ENCODE peak calls at places on chromosomes 3 and 15, in ten cellular contexts. One of them, this sample, is unnamed. For H3K27me3 and H3K4me1, the result is how much of the 10 kb centered on the place peaks cover.

GRCh38 chr15:57245714-57246113 is 130.6 kb upstream of the CGNL1 start:
- DNase-seq in upper lobe of left lung: no peak
- DNase-seq in Peyer's patch: no peak
- DNase-seq in heart left ventricle: no peak
- DNase-seq in psoas muscle: no peak
- DNase-seq in body of pancreas: no peak
- DNase-seq in sigmoid colon: no peak
- DNase-seq in MM.1S: no peak
- DNase-seq in tibial artery: no peak
- DNase-seq in lung: no peak
- DNase-seq in this sample: no peak

GRCh38 chr3:93992211-93992610 is 12.3 kb downstream of the ARL13B start:
- DNase-seq in tibial artery: no peak
- DNase-seq in sigmoid colon: no peak
- DNase-seq in body of pancreas: no peak
- DNase-seq in MM.1S: no peak
- DNase-seq in upper lobe of left lung: no peak
- DNase-seq in psoas muscle: no peak
- DNase-seq in lung: no peak
- DNase-seq in heart left ventricle: no peak
- DNase-seq in Peyer's patch: no peak
- DNase-seq in this sample: no peak

GRCh38 chr3:46867550-46867898 is 4.3 kb upstream of the MYL3 start:
- DNase-seq in Peyer's patch: no peak
- DNase-seq in MM.1S: no peak
- DNase-seq in heart left ventricle: peak
- DNase-seq in upper lobe of left lung: peak
- DNase-seq in body of pancreas: peak
- DNase-seq in sigmoid colon: peak
- DNase-seq in lung: peak
- DNase-seq in psoas muscle: peak
- DNase-seq in tibial artery: peak
- DNase-seq in this sample: peak

GRCh38 chr3:186976802-186977201 is 46.5 kb downstream of the ST6GAL1 start:
- DNase-seq in Peyer's patch: no peak
- DNase-seq in psoas muscle: no peak
- DNase-seq in body of pancreas: no peak
- DNase-seq in heart left ventricle: no peak
- DNase-seq in MM.1S: no peak
- DNase-seq in upper lobe of left lung: no peak
- DNase-seq in lung: no peak
- DNase-seq in sigmoid colon: no peak
- DNase-seq in tibial artery: no peak
- DNase-seq in this sample: no peak

GRCh38 chr15:98083203-98083910 is 122.9 kb downstream of the ARRDC4 start:
- DNase-seq in psoas muscle: no peak
- DNase-seq in sigmoid colon: no peak
- DNase-seq in body of pancreas: peak
- DNase-seq in MM.1S: no peak
- DNase-seq in Peyer's patch: no peak
- DNase-seq in heart left ventricle: no peak
- DNase-seq in upper lobe of left lung: no peak
- DNase-seq in lung: no peak
- DNase-seq in tibial artery: no peak
- DNase-seq in this sample: no peak

GRCh38 chr3:65408531-65409181 is 630.1 kb downstream of the MAGI1 start:
- DNase-seq in upper lobe of left lung: no peak
- DNase-seq in body of pancreas: no peak
- DNase-seq in sigmoid colon: no peak
- DNase-seq in psoas muscle: no peak
- DNase-seq in MM.1S: no peak
- DNase-seq in heart left ventricle: no peak
- DNase-seq in Peyer's patch: no peak
- DNase-seq in tibial artery: no peak
- DNase-seq in lung: no peak
- DNase-seq in this sample: no peak

GRCh38 chr3:49721165-49721860 is 1.8 kb upstream of the AMIGO3 start:
- DNase-seq in MM.1S: no peak
- DNase-seq in lung: no peak
- DNase-seq in tibial artery: peak
- DNase-seq in Peyer's patch: peak
- DNase-seq in sigmoid colon: no peak
- DNase-seq in psoas muscle: no peak
- DNase-seq in body of pancreas: no peak
- DNase-seq in heart left ventricle: peak
- DNase-seq in upper lobe of left lung: no peak
- DNase-seq in this sample: no peak

GRCh38 chr3:126346466-126346865 is 10.7 kb downstream of the KLF15 start:
- DNase-seq in MM.1S: no peak
- DNase-seq in upper lobe of left lung: no peak
- DNase-seq in heart left ventricle: peak
- DNase-seq in psoas muscle: no peak
- DNase-seq in sigmoid colon: no peak
- DNase-seq in body of pancreas: no peak
- DNase-seq in Peyer's patch: no peak
- DNase-seq in tibial artery: peak
- DNase-seq in lung: no peak
- DNase-seq in this sample: peak

GRCh38 chr3:126752303-126753190 is 48.5 kb downstream of the CHCHD6 start:
- DNase-seq in lung: peak
- DNase-seq in tibial artery: peak
- DNase-seq in upper lobe of left lung: no peak
- DNase-seq in body of pancreas: peak
- DNase-seq in sigmoid colon: peak
- DNase-seq in Peyer's patch: peak
- DNase-seq in heart left ventricle: peak
- DNase-seq in MM.1S: peak
- DNase-seq in psoas muscle: peak
- DNase-seq in this sample: peak

GRCh38 chr15:35305031-35305555 is 220.0 kb upstream of the NANOGP8 start:
- DNase-seq in heart left ventricle: no peak
- DNase-seq in MM.1S: no peak
- DNase-seq in upper lobe of left lung: no peak
- DNase-seq in psoas muscle: no peak
- DNase-seq in sigmoid colon: no peak
- DNase-seq in lung: no peak
- DNase-seq in tibial artery: no peak
- DNase-seq in Peyer's patch: no peak
- DNase-seq in body of pancreas: no peak
- DNase-seq in this sample: no peak

GRCh38 chr3:38644662-38645053 is 4.8 kb downstream of the SCN5A start:
- DNase-seq in Peyer's patch: no peak
- DNase-seq in psoas muscle: no peak
- DNase-seq in MM.1S: no peak
- DNase-seq in body of pancreas: no peak
- DNase-seq in upper lobe of left lung: no peak
- DNase-seq in heart left ventricle: no peak
- DNase-seq in lung: no peak
- DNase-seq in sigmoid colon: peak
- DNase-seq in tibial artery: peak
- DNase-seq in this sample: no peak

GRCh38 chr3:94500146-94500545 is 437.3 kb downstream of the NSUN3 start:
- DNase-seq in sigmoid colon: no peak
- DNase-seq in MM.1S: no peak
- DNase-seq in Peyer's patch: no peak
- DNase-seq in upper lobe of left lung: no peak
- DNase-seq in psoas muscle: no peak
- DNase-seq in tibial artery: no peak
- DNase-seq in heart left ventricle: no peak
- DNase-seq in body of pancreas: no peak
- DNase-seq in lung: no peak
- DNase-seq in this sample: no peak

GRCh38 chr15:65382921-65383320 is 5.1 kb upstream of the IGDCC3 start:
- DNase-seq in tibial artery: no peak
- DNase-seq in psoas muscle: no peak
- DNase-seq in body of pancreas: no peak
- DNase-seq in upper lobe of left lung: no peak
- DNase-seq in MM.1S: no peak
- DNase-seq in lung: no peak
- DNase-seq in sigmoid colon: no peak
- DNase-seq in heart left ventricle: no peak
- DNase-seq in Peyer's patch: no peak
- DNase-seq in this sample: no peak

GRCh38 chr15:65379986-65380385 is 2.2 kb upstream of the IGDCC3 start:
- DNase-seq in upper lobe of left lung: no peak
- DNase-seq in heart left ventricle: no peak
- DNase-seq in psoas muscle: no peak
- DNase-seq in sigmoid colon: no peak
- DNase-seq in body of pancreas: no peak
- DNase-seq in tibial artery: no peak
- DNase-seq in MM.1S: no peak
- DNase-seq in lung: no peak
- DNase-seq in Peyer's patch: no peak
- DNase-seq in this sample: no peak

GRCh38 chr15:65383456-65383855 is 5.7 kb upstream of the IGDCC3 start:
- DNase-seq in tibial artery: no peak
- DNase-seq in body of pancreas: no peak
- DNase-seq in MM.1S: no peak
- DNase-seq in heart left ventricle: no peak
- DNase-seq in Peyer's patch: no peak
- DNase-seq in psoas muscle: peak
- DNase-seq in upper lobe of left lung: no peak
- DNase-seq in sigmoid colon: no peak
- DNase-seq in lung: no peak
- DNase-seq in this sample: no peak

GRCh38 chr15:65382146-65382491 is 4.3 kb upstream of the IGDCC3 start:
- DNase-seq in psoas muscle: no peak
- DNase-seq in upper lobe of left lung: no peak
- DNase-seq in tibial artery: no peak
- DNase-seq in sigmoid colon: no peak
- DNase-seq in heart left ventricle: no peak
- DNase-seq in MM.1S: no peak
- DNase-seq in Peyer's patch: no peak
- DNase-seq in body of pancreas: no peak
- DNase-seq in lung: no peak
- DNase-seq in this sample: no peak

DNA sequence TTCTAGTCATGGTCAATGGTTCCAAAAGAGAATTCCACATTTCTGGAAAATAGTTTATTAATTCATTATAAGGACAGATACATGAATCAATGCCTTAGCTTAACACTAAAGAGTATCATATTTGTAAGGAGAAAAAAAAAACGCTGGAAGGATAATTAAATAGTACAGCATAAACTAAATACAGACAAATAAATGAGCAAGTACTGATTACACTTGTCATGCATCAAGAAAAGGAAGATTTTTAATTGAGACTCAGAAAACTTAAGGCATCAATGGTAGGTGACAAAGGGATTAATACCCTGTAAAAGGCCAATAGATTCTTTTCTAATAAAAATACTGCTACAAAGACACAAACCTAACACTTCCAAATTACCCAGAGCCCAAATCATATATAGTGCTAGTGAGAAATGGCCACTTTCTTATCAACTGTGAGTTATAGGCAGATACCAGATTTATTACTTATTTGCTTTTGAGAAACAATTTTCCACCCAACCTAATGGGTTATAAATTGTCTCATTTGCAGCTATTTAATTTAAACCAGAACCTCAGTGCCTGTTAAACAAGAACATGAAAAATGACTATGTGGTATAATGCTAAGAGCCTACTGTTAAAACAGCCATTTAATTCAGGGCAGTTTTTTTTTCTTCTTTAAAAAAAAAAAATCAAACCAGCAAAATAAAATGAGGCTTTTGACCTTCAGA is 3.8 kb upstream of the IGDCC3 start:
- DNase-seq in body of pancreas: no peak
- DNase-seq in upper lobe of left lung: no peak
- DNase-seq in sigmoid colon: no peak
- DNase-seq in MM.1S: no peak
- DNase-seq in heart left ventricle: no peak
- DNase-seq in Peyer's patch: no peak
- DNase-seq in lung: no peak
- DNase-seq in tibial artery: no peak
- DNase-seq in psoas muscle: no peak
- DNase-seq in this sample: no peak
- H3K27me3 ChIP-seq in body of pancreas: under half
- H3K27me3 ChIP-seq in upper lobe of left lung: under half
- H3K27me3 ChIP-seq in sigmoid colon: under half
- H3K27me3 ChIP-seq in MM.1S: under half
- H3K27me3 ChIP-seq in heart left ventricle: under half
- H3K27me3 ChIP-seq in Peyer's patch: under half
- H3K27me3 ChIP-seq in lung: under half
- H3K27me3 ChIP-seq in tibial artery: under half
- H3K27me3 ChIP-seq in psoas muscle: under half
- H3K27me3 ChIP-seq in this sample: half or more

DNA sequence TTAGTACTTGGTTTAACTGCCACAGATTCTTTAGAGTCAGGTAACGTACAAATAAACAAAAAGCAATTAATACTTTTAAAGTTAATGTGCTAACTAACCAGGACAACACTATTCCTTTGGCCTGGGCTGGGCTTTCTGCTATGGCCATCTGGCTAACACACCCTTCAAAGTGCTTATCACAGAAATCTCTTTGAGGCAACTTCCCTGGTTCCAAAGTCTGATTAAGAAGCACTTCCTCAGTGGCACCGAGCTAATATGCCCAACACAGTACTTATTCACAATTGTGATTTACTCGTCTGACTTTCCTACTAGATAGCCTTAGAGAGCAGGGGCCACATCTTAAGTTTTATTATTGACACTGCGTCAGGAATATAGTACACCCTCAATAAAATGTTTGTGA is 191.4 kb downstream of the MEIS2 start:
- DNase-seq in sigmoid colon: no peak
- DNase-seq in upper lobe of left lung: no peak
- DNase-seq in psoas muscle: no peak
- DNase-seq in Peyer's patch: no peak
- DNase-seq in MM.1S: no peak
- DNase-seq in lung: no peak
- DNase-seq in body of pancreas: no peak
- DNase-seq in tibial artery: no peak
- DNase-seq in heart left ventricle: no peak
- DNase-seq in this sample: no peak
- H3K4me1 ChIP-seq in sigmoid colon: half or more
- H3K4me1 ChIP-seq in upper lobe of left lung: under half
- H3K4me1 ChIP-seq in psoas muscle: under half
- H3K4me1 ChIP-seq in Peyer's patch: under half
- H3K4me1 ChIP-seq in MM.1S: under half
- H3K4me1 ChIP-seq in lung: under half
- H3K4me1 ChIP-seq in body of pancreas: under half
- H3K4me1 ChIP-seq in tibial artery: under half
- H3K4me1 ChIP-seq in heart left ventricle: under half
- H3K4me1 ChIP-seq in this sample: under half

GRCh38 chr3:134505485-134505884 is 19.6 kb downstream of the CEP63 start:
- DNase-seq in psoas muscle: no peak
- DNase-seq in body of pancreas: no peak
- DNase-seq in tibial artery: no peak
- DNase-seq in lung: no peak
- DNase-seq in upper lobe of left lung: no peak
- DNase-seq in heart left ventricle: no peak
- DNase-seq in sigmoid colon: no peak
- DNase-seq in Peyer's patch: no peak
- DNase-seq in MM.1S: no peak
- DNase-seq in this sample: no peak
- TF ChIP-seq CTCF in psoas muscle: no peak
- TF ChIP-seq CTCF in body of pancreas: no peak
- TF ChIP-seq CTCF in tibial artery: no peak
- TF ChIP-seq CTCF in lung: no peak
- TF ChIP-seq CTCF in upper lobe of left lung: no peak
- TF ChIP-seq CTCF in heart left ventricle: no peak
- TF ChIP-seq CTCF in sigmoid colon: no peak
- TF ChIP-seq CTCF in Peyer's patch: no peak
- TF ChIP-seq CTCF in MM.1S: no peak
- TF ChIP-seq CTCF in this sample: no peak

GRCh38 chr15:52789008-52789600 is 1.0 kb downstream of the ONECUT1 start:
- DNase-seq in MM.1S: no peak
- DNase-seq in psoas muscle: no peak
- DNase-seq in lung: no peak
- DNase-seq in Peyer's patch: no peak
- DNase-seq in sigmoid colon: no peak
- DNase-seq in body of pancreas: no peak
- DNase-seq in upper lobe of left lung: peak
- DNase-seq in tibial artery: no peak
- DNase-seq in heart left ventricle: no peak
- DNase-seq in this sample: no peak
- H3K27me3 ChIP-seq in MM.1S: half or more
- H3K27me3 ChIP-seq in psoas muscle: half or more
- H3K27me3 ChIP-seq in lung: under half
- H3K27me3 ChIP-seq in Peyer's patch: half or more
- H3K27me3 ChIP-seq in sigmoid colon: half or more
- H3K27me3 ChIP-seq in body of pancreas: under half
- H3K27me3 ChIP-seq in upper lobe of left lung: under half
- H3K27me3 ChIP-seq in tibial artery: half or more
- H3K27me3 ChIP-seq in heart left ventricle: half or more
- H3K27me3 ChIP-seq in this sample: half or more

This sample was measured in transverse colon.